ENCODE peak calls at places on chromosomes 5 and 9, in eight cellular contexts. One of them, this sample, is unnamed.

GRCh38 chr5:657570-657969 is 35.6 kb downstream of the TPPP start:
- DNase-seq in NCI-H1694: no peak
- DNase-seq in activated T-helper 1 cell treated with Interleukin-2 at 50 U/mL for 16 hours: no peak
- DNase-seq in osteocyte: no peak
- DNase-seq in stimulated activated CD4-positive, alpha-beta T cell treated with anti-CD3 and anti-CD28 coated beads, Interleukin-12 subunit alpha, Interleukin-12 subunit beta, amount 100 ng/mL, for 48 hours: no peak
- DNase-seq in NCI-H2081: no peak
- DNase-seq in NCI-H1092: no peak
- DNase-seq in uterus: no peak
- DNase-seq in this sample: no peak

GRCh38 chr9:129321511-129322021 is 143.5 kb upstream of the IER5L start:
- DNase-seq in NCI-H1694: no peak
- DNase-seq in activated T-helper 1 cell treated with Interleukin-2 at 50 U/mL for 16 hours: no peak
- DNase-seq in osteocyte: no peak
- DNase-seq in stimulated activated CD4-positive, alpha-beta T cell treated with anti-CD3 and anti-CD28 coated beads, Interleukin-12 subunit alpha, Interleukin-12 subunit beta, amount 100 ng/mL, for 48 hours: no peak
- DNase-seq in NCI-H2081: no peak
- DNase-seq in NCI-H1092: no peak
- DNase-seq in uterus: peak; percentile 44
- DNase-seq in this sample: no peak

GRCh38 chr5:132828846-132829494 is 1.5 kb downstream of the SHROOM1 start:
- DNase-seq in NCI-H1694: no peak
- DNase-seq in activated T-helper 1 cell treated with Interleukin-2 at 50 U/mL for 16 hours: no peak
- DNase-seq in osteocyte: no peak
- DNase-seq in stimulated activated CD4-positive, alpha-beta T cell treated with anti-CD3 and anti-CD28 coated beads, Interleukin-12 subunit alpha, Interleukin-12 subunit beta, amount 100 ng/mL, for 48 hours: no peak
- DNase-seq in NCI-H2081: no peak
- DNase-seq in NCI-H1092: no peak
- DNase-seq in uterus: no peak
- DNase-seq in this sample: no peak

GRCh38 chr5:79743846-79744605 is 54.4 kb downstream of the CMYA5 start:
- DNase-seq in NCI-H1694: no peak
- DNase-seq in activated T-helper 1 cell treated with Interleukin-2 at 50 U/mL for 16 hours: no peak
- DNase-seq in osteocyte: no peak
- DNase-seq in stimulated activated CD4-positive, alpha-beta T cell treated with anti-CD3 and anti-CD28 coated beads, Interleukin-12 subunit alpha, Interleukin-12 subunit beta, amount 100 ng/mL, for 48 hours: no peak
- DNase-seq in NCI-H2081: no peak
- DNase-seq in NCI-H1092: no peak
- DNase-seq in uterus: no peak
- DNase-seq in this sample: no peak

GRCh38 chr5:42490836-42491235 is 67.6 kb downstream of the GHR start:
- DNase-seq in NCI-H1694: no peak
- DNase-seq in activated T-helper 1 cell treated with Interleukin-2 at 50 U/mL for 16 hours: no peak
- DNase-seq in osteocyte: no peak
- DNase-seq in stimulated activated CD4-positive, alpha-beta T cell treated with anti-CD3 and anti-CD28 coated beads, Interleukin-12 subunit alpha, Interleukin-12 subunit beta, amount 100 ng/mL, for 48 hours: no peak
- DNase-seq in NCI-H2081: no peak
- DNase-seq in NCI-H1092: no peak
- DNase-seq in uterus: no peak
- DNase-seq in this sample: no peak

GRCh38 chr9:21023861-21024260 is 7.6 kb downstream of the HACD4 start:
- DNase-seq in NCI-H1694: no peak
- DNase-seq in activated T-helper 1 cell treated with Interleukin-2 at 50 U/mL for 16 hours: no peak
- DNase-seq in osteocyte: no peak
- DNase-seq in stimulated activated CD4-positive, alpha-beta T cell treated with anti-CD3 and anti-CD28 coated beads, Interleukin-12 subunit alpha, Interleukin-12 subunit beta, amount 100 ng/mL, for 48 hours: no peak
- DNase-seq in NCI-H2081: no peak
- DNase-seq in NCI-H1092: no peak
- DNase-seq in uterus: no peak
- DNase-seq in this sample: no peak

GRCh38 chr9:92726971-92727715 is 37.5 kb downstream of the BICD2 start:
- DNase-seq in NCI-H1694: no peak
- DNase-seq in activated T-helper 1 cell treated with Interleukin-2 at 50 U/mL for 16 hours: no peak
- DNase-seq in osteocyte: peak; percentile 66
- DNase-seq in stimulated activated CD4-positive, alpha-beta T cell treated with anti-CD3 and anti-CD28 coated beads, Interleukin-12 subunit alpha, Interleukin-12 subunit beta, amount 100 ng/mL, for 48 hours: no peak
- DNase-seq in NCI-H2081: no peak
- DNase-seq in NCI-H1092: peak; percentile 44
- DNase-seq in uterus: no peak
- DNase-seq in this sample: no peak

GRCh38 chr9:113633782-113634596 is 170.5 kb downstream of the RGS3 start:
- DNase-seq in NCI-H1694: no peak
- DNase-seq in activated T-helper 1 cell treated with Interleukin-2 at 50 U/mL for 16 hours: no peak
- DNase-seq in osteocyte: no peak
- DNase-seq in stimulated activated CD4-positive, alpha-beta T cell treated with anti-CD3 and anti-CD28 coated beads, Interleukin-12 subunit alpha, Interleukin-12 subunit beta, amount 100 ng/mL, for 48 hours: no peak
- DNase-seq in NCI-H2081: no peak
- DNase-seq in NCI-H1092: no peak
- DNase-seq in uterus: no peak
- DNase-seq in this sample: no peak

GRCh38 chr5:99076600-99077253 is 147.9 kb upstream of the CHD1 start:
- DNase-seq in NCI-H1694: no peak
- DNase-seq in activated T-helper 1 cell treated with Interleukin-2 at 50 U/mL for 16 hours: no peak
- DNase-seq in osteocyte: no peak
- DNase-seq in stimulated activated CD4-positive, alpha-beta T cell treated with anti-CD3 and anti-CD28 coated beads, Interleukin-12 subunit alpha, Interleukin-12 subunit beta, amount 100 ng/mL, for 48 hours: no peak
- DNase-seq in NCI-H2081: no peak
- DNase-seq in NCI-H1092: no peak
- DNase-seq in uterus: no peak
- DNase-seq in this sample: no peak

GRCh38 chr5:125033602-125034001 is 287.2 kb upstream of the ZNF608 start:
- DNase-seq in NCI-H1694: no peak
- DNase-seq in activated T-helper 1 cell treated with Interleukin-2 at 50 U/mL for 16 hours: no peak
- DNase-seq in osteocyte: no peak
- DNase-seq in stimulated activated CD4-positive, alpha-beta T cell treated with anti-CD3 and anti-CD28 coated beads, Interleukin-12 subunit alpha, Interleukin-12 subunit beta, amount 100 ng/mL, for 48 hours: no peak
- DNase-seq in NCI-H2081: no peak
- DNase-seq in NCI-H1092: no peak
- DNase-seq in uterus: no peak
- DNase-seq in this sample: no peak

GRCh38 chr5:181053760-181054122 is 13.7 kb downstream of the BTNL9 start:
- DNase-seq in NCI-H1694: no peak
- DNase-seq in activated T-helper 1 cell treated with Interleukin-2 at 50 U/mL for 16 hours: no peak
- DNase-seq in osteocyte: peak; percentile 72
- DNase-seq in stimulated activated CD4-positive, alpha-beta T cell treated with anti-CD3 and anti-CD28 coated beads, Interleukin-12 subunit alpha, Interleukin-12 subunit beta, amount 100 ng/mL, for 48 hours: no peak
- DNase-seq in NCI-H2081: no peak
- DNase-seq in NCI-H1092: no peak
- DNase-seq in uterus: no peak
- DNase-seq in this sample: no peak

GRCh38 chr5:151745071-151745705 is 13.2 kb downstream of the ATOX1 start:
- DNase-seq in NCI-H1694: no peak
- DNase-seq in activated T-helper 1 cell treated with Interleukin-2 at 50 U/mL for 16 hours: no peak
- DNase-seq in osteocyte: no peak
- DNase-seq in stimulated activated CD4-positive, alpha-beta T cell treated with anti-CD3 and anti-CD28 coated beads, Interleukin-12 subunit alpha, Interleukin-12 subunit beta, amount 100 ng/mL, for 48 hours: no peak
- DNase-seq in NCI-H2081: no peak
- DNase-seq in NCI-H1092: no peak
- DNase-seq in uterus: peak; percentile 45
- DNase-seq in this sample: no peak

GRCh38 chr5:189976-190365 is 1.3 kb upstream of the LRRC14B start:
- DNase-seq in NCI-H1694: no peak
- DNase-seq in activated T-helper 1 cell treated with Interleukin-2 at 50 U/mL for 16 hours: no peak
- DNase-seq in osteocyte: no peak
- DNase-seq in stimulated activated CD4-positive, alpha-beta T cell treated with anti-CD3 and anti-CD28 coated beads, Interleukin-12 subunit alpha, Interleukin-12 subunit beta, amount 100 ng/mL, for 48 hours: no peak
- DNase-seq in NCI-H2081: no peak
- DNase-seq in NCI-H1092: no peak
- DNase-seq in uterus: no peak
- DNase-seq in this sample: no peak

GRCh38 chr9:119370816-119371215 is 1.6 kb upstream of the BRINP1 start:
- DNase-seq in NCI-H1694: no peak
- DNase-seq in activated T-helper 1 cell treated with Interleukin-2 at 50 U/mL for 16 hours: no peak
- DNase-seq in osteocyte: no peak
- DNase-seq in stimulated activated CD4-positive, alpha-beta T cell treated with anti-CD3 and anti-CD28 coated beads, Interleukin-12 subunit alpha, Interleukin-12 subunit beta, amount 100 ng/mL, for 48 hours: no peak
- DNase-seq in NCI-H2081: no peak
- DNase-seq in NCI-H1092: no peak
- DNase-seq in uterus: no peak
- DNase-seq in this sample: no peak

GRCh38 chr5:152470167-152470566 is 65.1 kb upstream of the NMUR2 start:
- DNase-seq in NCI-H1694: no peak
- DNase-seq in activated T-helper 1 cell treated with Interleukin-2 at 50 U/mL for 16 hours: no peak
- DNase-seq in osteocyte: no peak
- DNase-seq in stimulated activated CD4-positive, alpha-beta T cell treated with anti-CD3 and anti-CD28 coated beads, Interleukin-12 subunit alpha, Interleukin-12 subunit beta, amount 100 ng/mL, for 48 hours: no peak
- DNase-seq in NCI-H2081: no peak
- DNase-seq in NCI-H1092: no peak
- DNase-seq in uterus: no peak
- DNase-seq in this sample: no peak